ENCODE peak calls at places on chromosomes 12 and 14, in four cellular contexts. P is NCI-H146, L is SW 1271, E is lung microvascular endothelial cell. Z is an unnamed sample.

GRCh38 chr14:20499108-20499507 is 6.2 kb upstream of the RNASE10 start:
- DNase-seq in P (peak), L (no peak), E (peak), Z (no peak)

GRCh38 chr14:68701001-68701741 is 91.7 kb downstream of the ZFP36L1 start:
- DNase-seq in P (no peak), L (no peak), E (no peak), Z (no peak)

GRCh38 chr12:20269352-20270067 is 98.8 kb upstream of the PDE3A start:
- DNase-seq in P (no peak), L (no peak), E (no peak), Z (no peak)

GRCh38 chr14:75748340-75748739 is 87.3 kb downstream of the TTLL5 start:
- DNase-seq in P (no peak), L (no peak), E (no peak), Z (no peak)

GRCh38 chr14:36579001-36579555 is 3.3 kb downstream of the NKX2-8 start:
- DNase-seq in P (no peak), L (no peak), E (no peak), Z (no peak)

GRCh38 chr14:59630281-59630963 is 53.8 kb upstream of the CCDC175 start:
- DNase-seq in P (peak), L (no peak), E (peak), Z (no peak)

GRCh38 chr14:68862954-68863594 is 70.2 kb upstream of the ZFP36L1 start:
- DNase-seq in P (peak), L (peak), E (peak), Z (peak)

GRCh38 chr12:8860165-8860961 is 37.9 kb downstream of the A2ML1 start:
- DNase-seq in P (peak), L (no peak), E (peak), Z (peak)

GRCh38 chr12:124328116-124328515 is 33.2 kb downstream of the RFLNA start:
- DNase-seq in P (no peak), L (no peak), E (no peak), Z (no peak)

GRCh38 chr12:105775351-105775750 is 363.4 kb downstream of the NUAK1 start:
- DNase-seq in P (no peak), L (no peak), E (no peak), Z (peak)

GRCh38 chr14:64993263-64993662 is 6.6 kb downstream of the FNTB start:
- DNase-seq in P (no peak), L (no peak), E (peak), Z (no peak)

GRCh38 chr12:116941188-116941587 is 30.4 kb downstream of the FBXW8 start:
- DNase-seq in P (no peak), L (no peak), E (no peak), Z (no peak)

GRCh38 chr12:107079172-107080011 is 14.0 kb downstream of the CRY1 start:
- DNase-seq in P (no peak), L (peak), E (peak), Z (peak)

GRCh38 chr12:131084341-131085011 is 130.8 kb downstream of the ADGRD1 start:
- DNase-seq in P (no peak), L (no peak), E (no peak), Z (no peak)

Z was measured in ACHN.